ENCODE peak calls at places on chromosomes 16 and 17, in six cellular contexts. One of them, this sample, is unnamed.

GRCh38 chr17:72446525-72447250 is 325.9 kb downstream of the SOX9 start:
- DNase-seq in HCT116: no peak
- DNase-seq in GM18507: no peak
- DNase-seq in stromal cell of bone marrow: no peak
- DNase-seq in cardiac muscle cell: no peak
- DNase-seq in thoracic aorta: no peak
- DNase-seq in this sample: no peak

GRCh38 chr16:5064915-5065314 is 841 bp downstream of the C16orf89 start:
- DNase-seq in HCT116: no peak
- DNase-seq in GM18507: no peak
- DNase-seq in stromal cell of bone marrow: no peak
- DNase-seq in cardiac muscle cell: no peak
- DNase-seq in thoracic aorta: no peak
- DNase-seq in this sample: no peak

GRCh38 chr16:54602666-54603065 is 316.1 kb upstream of the IRX3 start:
- DNase-seq in HCT116: no peak
- DNase-seq in GM18507: no peak
- DNase-seq in stromal cell of bone marrow: no peak
- DNase-seq in cardiac muscle cell: no peak
- DNase-seq in thoracic aorta: no peak
- DNase-seq in this sample: no peak

GRCh38 chr17:17933775-17934174 is 38.4 kb downstream of the TOM1L2 start:
- DNase-seq in HCT116: no peak
- DNase-seq in GM18507: no peak
- DNase-seq in stromal cell of bone marrow: peak; percentile 18
- DNase-seq in cardiac muscle cell: no peak
- DNase-seq in thoracic aorta: no peak
- DNase-seq in this sample: peak; percentile 36

GRCh38 chr17:75712480-75712879 is 8.8 kb upstream of the ITGB4 start:
- DNase-seq in HCT116: no peak
- DNase-seq in GM18507: no peak
- DNase-seq in stromal cell of bone marrow: no peak
- DNase-seq in cardiac muscle cell: no peak
- DNase-seq in thoracic aorta: no peak
- DNase-seq in this sample: no peak

GRCh38 chr16:28014851-28015250 is 48.7 kb downstream of the GSG1L start:
- DNase-seq in HCT116: no peak
- DNase-seq in GM18507: no peak
- DNase-seq in stromal cell of bone marrow: no peak
- DNase-seq in cardiac muscle cell: no peak
- DNase-seq in thoracic aorta: no peak
- DNase-seq in this sample: no peak

GRCh38 chr16:85430523-85431381 is 182.4 kb upstream of the GSE1 start:
- DNase-seq in HCT116: no peak
- DNase-seq in GM18507: no peak
- DNase-seq in stromal cell of bone marrow: no peak
- DNase-seq in cardiac muscle cell: peak; percentile 78
- DNase-seq in thoracic aorta: no peak
- DNase-seq in this sample: no peak

GRCh38 chr17:66952031-66952524 is 12.4 kb upstream of the CACNG4 start:
- DNase-seq in HCT116: peak; percentile 99
- DNase-seq in GM18507: no peak
- DNase-seq in stromal cell of bone marrow: peak; percentile 13
- DNase-seq in cardiac muscle cell: no peak
- DNase-seq in thoracic aorta: no peak
- DNase-seq in this sample: peak; percentile 98

GRCh38 chr16:6484931-6485330 is 847.7 kb upstream of the RBFOX1 start:
- DNase-seq in HCT116: no peak
- DNase-seq in GM18507: no peak
- DNase-seq in stromal cell of bone marrow: no peak
- DNase-seq in cardiac muscle cell: no peak
- DNase-seq in thoracic aorta: no peak
- DNase-seq in this sample: no peak

GRCh38 chr16:66376577-66377326 is 10.3 kb downstream of the CDH5 start:
- DNase-seq in HCT116: no peak
- DNase-seq in GM18507: no peak
- DNase-seq in stromal cell of bone marrow: no peak
- DNase-seq in cardiac muscle cell: no peak
- DNase-seq in thoracic aorta: no peak
- DNase-seq in this sample: no peak

GRCh38 chr16:76653390-76654026 is 376.3 kb downstream of the CNTNAP4 start:
- DNase-seq in HCT116: no peak
- DNase-seq in GM18507: no peak
- DNase-seq in stromal cell of bone marrow: peak; percentile 21
- DNase-seq in cardiac muscle cell: peak; percentile 73
- DNase-seq in thoracic aorta: no peak
- DNase-seq in this sample: peak; percentile 27

GRCh38 chr17:20008242-20009051 is 712 bp upstream of the SPECC1 start:
- DNase-seq in HCT116: no peak
- DNase-seq in GM18507: no peak
- DNase-seq in stromal cell of bone marrow: no peak
- DNase-seq in cardiac muscle cell: peak; percentile 26
- DNase-seq in thoracic aorta: no peak
- DNase-seq in this sample: no peak

GRCh38 chr16:21603920-21604319 is 4.5 kb downstream of the METTL9 start:
- DNase-seq in HCT116: no peak
- DNase-seq in GM18507: no peak
- DNase-seq in stromal cell of bone marrow: no peak
- DNase-seq in cardiac muscle cell: peak; percentile 36
- DNase-seq in thoracic aorta: no peak
- DNase-seq in this sample: peak; percentile 36

GRCh38 chr17:64537488-64537887 is 30.7 kb downstream of the CEP95 start:
- DNase-seq in HCT116: no peak
- DNase-seq in GM18507: no peak
- DNase-seq in stromal cell of bone marrow: no peak
- DNase-seq in cardiac muscle cell: no peak
- DNase-seq in thoracic aorta: no peak
- DNase-seq in this sample: no peak

GRCh38 chr17:48011405-48012150 is 26.0 kb downstream of the COPZ2 start:
- DNase-seq in HCT116: peak; percentile 35
- DNase-seq in GM18507: no peak
- DNase-seq in stromal cell of bone marrow: no peak
- DNase-seq in cardiac muscle cell: peak; percentile 28
- DNase-seq in thoracic aorta: no peak
- DNase-seq in this sample: peak; percentile 11